ENCODE peak calls at places on chromosomes 12 and 14, in nine cellular contexts. F is aorta; R is mammary epithelial cell; N is transverse colon; W is naive thymus-derived CD4-positive, alpha-beta T cell; I is CD8-positive, alpha-beta memory T cell; T is HAP-1; M is tibial artery; Y is testis. C is an unnamed sample. For H3K36me3, H3K4me1 and H3K27me3, the result is how much of the 10 kb centered on the place peaks cover.

GRCh38 chr12:127245009-127245408 is 1022.0 kb upstream of the TMEM132C start:
- DNase-seq in F (no peak), R (no peak), N (no peak), W (no peak), I (no peak), T (no peak), M (no peak), Y (no peak), C (no peak)

GRCh38 chr12:18439541-18439940 is 178.2 kb downstream of the PIK3C2G start:
- DNase-seq in F (no peak), R (no peak), N (no peak), W (no peak), I (no peak), T (no peak), M (no peak), Y (no peak), C (no peak)

GRCh38 chr14:90539996-90540395 is 143.2 kb downstream of the CALM1 start:
- DNase-seq in F (peak), R (no peak), N (no peak), W (no peak), I (no peak), T (no peak), M (no peak), Y (no peak), C (no peak)

GRCh38 chr14:70416322-70416716 is 571 bp downstream of the SYNJ2BP start:
- DNase-seq in F (no peak), R (no peak), N (no peak), W (no peak), I (no peak), T (peak), M (no peak), Y (no peak), C (no peak)

GRCh38 chr12:50986961-50987737 is 34.8 kb downstream of the HIGD1C start:
- DNase-seq in F (no peak), R (peak), N (peak), W (peak), I (peak), T (peak), M (no peak), Y (peak), C (peak)

GRCh38 chr14:70744631-70745030 is 64.7 kb downstream of the MAP3K9 start:
- DNase-seq in F (no peak), R (no peak), N (no peak), W (no peak), I (no peak), T (no peak), M (no peak), Y (no peak), C (no peak)

GRCh38 chr14:87334997-87335675 is 657.8 kb downstream of the GALC start:
- DNase-seq in F (no peak), R (peak), N (no peak), W (no peak), I (no peak), T (no peak), M (no peak), Y (no peak), C (no peak)

GRCh38 chr14:58738189-58738836 is 100.6 kb downstream of the DACT1 start:
- DNase-seq in F (no peak), R (peak), N (no peak), W (no peak), I (no peak), T (no peak), M (no peak), Y (no peak), C (no peak)

GRCh38 chr12:112023759-112024396 is 10.7 kb downstream of the ERP29 start:
- DNase-seq in F (no peak), R (no peak), N (no peak), W (no peak), I (no peak), T (peak), M (no peak), Y (no peak), C (no peak)

GRCh38 chr12:68078737-68079136 is 80.8 kb downstream of the IFNG start:
- DNase-seq in F (no peak), R (no peak), N (no peak), W (no peak), I (no peak), T (no peak), M (no peak), Y (no peak), C (no peak)

GRCh38 chr12:57191410-57191809 is 25.2 kb upstream of the NXPH4 start:
- DNase-seq in F (no peak), R (no peak), N (no peak), W (no peak), I (no peak), T (no peak), M (no peak), Y (no peak), C (no peak)

GRCh38 chr12:116361404-116362223 is 84.1 kb upstream of the MED13L start:
- DNase-seq in F (no peak), R (no peak), N (peak), W (no peak), I (no peak), T (no peak), M (no peak), Y (no peak), C (no peak)

GRCh38 chr12:95762123-95762785 is 28.3 kb downstream of the NTN4 start:
- DNase-seq in F (no peak), R (peak), N (no peak), W (no peak), I (no peak), T (no peak), M (no peak), Y (no peak), C (no peak)

GRCh38 chr14:39621678-39622077 is 189.4 kb upstream of the FBXO33 start:
- DNase-seq in F (no peak), R (no peak), N (no peak), W (no peak), I (no peak), T (no peak), M (no peak), Y (no peak), C (no peak)

GRCh38 chr12:64099430-64099829 is 122.7 kb downstream of the KICS2 start:
- DNase-seq in F (no peak), R (peak), N (no peak), W (no peak), I (no peak), T (no peak), M (no peak), Y (no peak), C (no peak)

GRCh38 chr14:53828820-53829219 is 127.8 kb downstream of the BMP4 start:
- DNase-seq in F (no peak), R (no peak), N (no peak), W (no peak), I (no peak), T (no peak), M (no peak), Y (no peak), C (no peak)

GRCh38 chr12:93946542-93947150 is 201.7 kb upstream of the PLXNC1 start:
- DNase-seq in F (no peak), R (peak), N (no peak), W (no peak), I (no peak), T (no peak), M (no peak), Y (no peak), C (peak)

GRCh38 chr12:11771356-11771755 is 121.9 kb downstream of the ETV6 start:
- DNase-seq in F (no peak), R (peak), N (no peak), W (no peak), I (no peak), T (no peak), M (no peak), Y (no peak), C (peak)

GRCh38 chr14:65301862-65302539 is 110.5 kb upstream of the FUT8 start:
- DNase-seq in F (no peak), R (no peak), N (no peak), W (no peak), I (no peak), T (no peak), M (no peak), Y (no peak), C (peak)

GRCh38 chr12:70971395-70971794 is 50.9 kb upstream of the PTPRR start:
- DNase-seq in F (no peak), R (no peak), N (no peak), W (no peak), I (no peak), T (no peak), M (no peak), Y (no peak), C (no peak)

GRCh38 chr12:6367969-6368892 is 7.1 kb downstream of the SCNN1A start:
- DNase-seq in F (peak), R (no peak), N (no peak), W (no peak), I (no peak), T (no peak), M (no peak), Y (no peak), C (no peak)

GRCh38 chr12:76639646-76640045 is 80.1 kb upstream of the OSBPL8 start:
- DNase-seq in F (no peak), R (no peak), N (no peak), W (no peak), I (no peak), T (no peak), M (no peak), Y (no peak), C (no peak)

GRCh38 chr12:47017901-47018479 is 61.4 kb upstream of the PCED1B start:
- DNase-seq in F (no peak), R (peak), N (no peak), W (no peak), I (no peak), T (no peak), M (no peak), Y (no peak), C (no peak)

GRCh38 chr12:48388938-48389337 is 38.2 kb upstream of the ZNF641 start:
- DNase-seq in F (no peak), R (peak), N (no peak), W (no peak), I (no peak), T (no peak), M (no peak), Y (no peak), C (no peak)

GRCh38 chr12:91382081-91382543 is 199.5 kb upstream of the DCN start:
- DNase-seq in F (peak), R (peak), N (peak), W (peak), I (peak), T (peak), M (peak), Y (peak), C (peak)

GRCh38 chr12:99004799-99005474 is 359.8 kb downstream of the APAF1 start:
- DNase-seq in F (no peak), R (no peak), N (no peak), W (no peak), I (no peak), T (no peak), M (no peak), Y (no peak), C (no peak)

GRCh38 chr12:16344269-16344668 is 3.2 kb upstream of the MGST1 start:
- DNase-seq in F (no peak), R (no peak), N (no peak), W (no peak), I (no peak), T (no peak), M (no peak), Y (no peak), C (no peak)

GRCh38 chr12:54040648-54041047 is 7.8 kb downstream of the HOXC5 start:
- DNase-seq in F (no peak), R (no peak), N (no peak), W (no peak), I (no peak), T (no peak), M (no peak), Y (no peak), C (no peak)

GRCh38 chr12:104605685-104606084 is 148.9 kb downstream of the CHST11 start:
- DNase-seq in F (peak), R (no peak), N (peak), W (no peak), I (no peak), T (no peak), M (peak), Y (peak), C (peak)

GRCh38 chr12:6915023-6915788 is 826 bp downstream of the ENO2 start:
- DNase-seq in F (peak), R (no peak), N (no peak), W (no peak), I (no peak), T (peak), M (peak), Y (no peak), C (peak)

GRCh38 chr14:23492618-23493272 is 23.2 kb downstream of the NGDN start:
- DNase-seq in F (no peak), R (no peak), N (no peak), W (no peak), I (no peak), T (no peak), M (no peak), Y (no peak), C (no peak)
- H3K36me3 ChIP-seq in F (under half), R (under half), N (under half), W (under half), I (under half), T (under half), M (under half), Y (under half), C (under half)

GRCh38 chr12:110561471-110562201 is 21.5 kb downstream of the PPTC7 start:
- DNase-seq in F (no peak), R (no peak), N (no peak), W (no peak), I (no peak), T (no peak), M (no peak), Y (no peak), C (peak)
- H3K4me1 ChIP-seq in F (under half), R (under half), N (half or more), W (half or more), I (half or more), T (under half), M (half or more), Y (under half), C (under half)

DNA sequence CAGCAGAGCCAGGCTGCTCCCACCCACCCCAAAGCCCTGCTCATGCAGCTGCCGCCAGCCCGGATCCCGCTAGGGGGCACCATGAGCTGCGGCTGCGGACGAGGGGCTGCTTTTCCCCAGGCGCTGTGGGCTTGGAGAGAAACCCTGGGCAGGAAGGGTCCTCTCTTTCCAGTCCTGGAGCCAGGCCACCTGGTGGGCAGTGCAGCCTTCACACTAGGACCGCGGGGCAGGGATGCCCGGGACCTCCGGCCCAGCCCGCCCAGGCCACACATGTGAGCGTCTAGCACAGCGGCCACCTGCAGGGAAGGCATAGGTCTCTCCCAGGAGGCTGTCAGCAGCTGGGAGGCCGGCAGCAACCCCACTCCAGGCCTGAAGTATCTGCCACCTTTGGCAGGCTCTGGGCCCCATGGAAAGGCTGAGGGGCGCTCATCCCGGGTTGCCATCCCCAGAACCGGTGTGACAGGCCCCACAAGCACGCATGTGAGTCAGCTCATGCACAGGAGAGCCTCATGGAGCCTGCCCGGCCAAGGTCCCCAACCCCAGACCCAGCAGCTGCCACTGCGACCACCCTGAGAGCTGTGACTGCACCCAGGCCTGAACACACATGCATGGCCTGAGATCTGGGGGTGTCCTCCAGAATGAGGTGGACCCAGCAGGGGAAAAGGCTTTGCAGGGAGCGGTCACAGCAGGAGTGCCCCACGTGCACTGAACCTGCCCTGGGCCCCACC is 280.0 kb upstream of the RTL1 start:
- DNase-seq in F (no peak), R (no peak), N (no peak), W (no peak), I (no peak), T (no peak), M (peak), Y (no peak), C (peak)
- H3K27me3 ChIP-seq in F (under half), R (under half), N (under half), W (under half), I (under half), T (under half), M (under half), Y (under half), C (under half)

DNA sequence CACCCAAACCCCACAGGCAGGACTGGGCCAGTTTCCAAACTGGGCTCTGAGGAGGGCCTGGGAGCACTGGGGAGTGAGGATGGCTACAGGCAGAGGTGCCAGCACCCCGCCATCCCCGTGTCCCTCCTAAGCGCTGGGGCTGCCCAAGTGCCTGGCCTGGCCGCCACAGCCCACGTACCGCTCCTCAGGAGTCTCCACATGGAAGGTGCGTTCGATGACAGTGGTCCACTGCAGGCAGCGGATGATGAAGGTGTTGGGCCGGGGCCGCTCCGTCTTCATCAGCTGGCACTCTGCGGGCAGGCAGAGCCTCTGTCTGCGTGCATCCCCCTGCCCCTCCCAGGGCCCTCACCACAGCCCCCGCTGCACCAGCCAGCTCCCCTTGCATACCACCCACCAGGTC is 19.1 kb downstream of the AKT1 start:
- DNase-seq in F (no peak), R (no peak), N (no peak), W (no peak), I (no peak), T (no peak), M (no peak), Y (no peak), C (no peak)
- H3K36me3 ChIP-seq in F (under half), R (under half), N (under half), W (under half), I (under half), T (under half), M (half or more), Y (under half), C (half or more)

C was measured in endodermal cell.